ENCODE peak calls at places on chromosomes 3 and 15, in seven cellular contexts. N, T, U, A, R, L and J are unnamed samples.

GRCh38 chr3:380801-381200 is 184.2 kb downstream of the CHL1 start:
- DNase-seq in N (no peak), T (no peak), U (no peak), A (no peak), R (no peak), L (no peak), J (no peak)

GRCh38 chr3:184716652-184717607 is 5.1 kb upstream of the MAGEF1 start:
- DNase-seq in N (no peak), T (no peak), U (no peak), A (no peak), R (no peak), L (peak), J (no peak)

GRCh38 chr3:196645917-196646735 is 6.6 kb downstream of the NRROS start:
- DNase-seq in N (no peak), T (no peak), U (peak), A (no peak), R (no peak), L (no peak), J (no peak)

GRCh38 chr15:51735211-51735610 is 2.2 kb downstream of the LYSMD2 start:
- DNase-seq in N (no peak), T (no peak), U (no peak), A (no peak), R (no peak), L (no peak), J (no peak)

GRCh38 chr3:15538345-15538744 is 16.8 kb upstream of the COLQ start:
- DNase-seq in N (no peak), T (no peak), U (no peak), A (no peak), R (no peak), L (no peak), J (no peak)

GRCh38 chr3:107938128-107938527 is 152.7 kb downstream of the CD47 start:
- DNase-seq in N (no peak), T (no peak), U (no peak), A (no peak), R (no peak), L (peak), J (peak)

GRCh38 chr3:30112904-30113484 is 493.4 kb upstream of the TGFBR2 start:
- DNase-seq in N (no peak), T (peak), U (no peak), A (no peak), R (no peak), L (no peak), J (no peak)

GRCh38 chr15:88535607-88536313 is 10.7 kb downstream of the DET1 start:
- DNase-seq in N (no peak), T (no peak), U (no peak), A (no peak), R (no peak), L (no peak), J (no peak)

GRCh38 chr3:177733233-177733632 is 536.0 kb upstream of the TBL1XR1 start:
- DNase-seq in N (no peak), T (no peak), U (no peak), A (no peak), R (no peak), L (no peak), J (no peak)

GRCh38 chr3:147394168-147394941 is 12.0 kb downstream of the ZIC4 start:
- DNase-seq in N (no peak), T (no peak), U (no peak), A (no peak), R (no peak), L (peak), J (no peak)

GRCh38 chr15:32855942-32856341 is 138.1 kb downstream of the GREM1 start:
- DNase-seq in N (no peak), T (peak), U (no peak), A (no peak), R (no peak), L (peak), J (no peak)

GRCh38 chr3:71710906-71711494 is 14.2 kb downstream of the EIF4E3 start:
- DNase-seq in N (no peak), T (peak), U (no peak), A (peak), R (no peak), L (no peak), J (no peak)

GRCh38 chr3:69231929-69232437 is 109.6 kb upstream of the LMOD3 start:
- DNase-seq in N (no peak), T (no peak), U (no peak), A (no peak), R (no peak), L (no peak), J (no peak)

GRCh38 chr15:99565031-99565280 is 828 bp upstream of the MEF2A start:
- DNase-seq in N (no peak), T (no peak), U (no peak), A (no peak), R (no peak), L (peak), J (no peak)

GRCh38 chr3:188554404-188554803 is 400.4 kb downstream of the LPP start:
- DNase-seq in N (no peak), T (no peak), U (no peak), A (no peak), R (no peak), L (no peak), J (no peak)

DNA sequence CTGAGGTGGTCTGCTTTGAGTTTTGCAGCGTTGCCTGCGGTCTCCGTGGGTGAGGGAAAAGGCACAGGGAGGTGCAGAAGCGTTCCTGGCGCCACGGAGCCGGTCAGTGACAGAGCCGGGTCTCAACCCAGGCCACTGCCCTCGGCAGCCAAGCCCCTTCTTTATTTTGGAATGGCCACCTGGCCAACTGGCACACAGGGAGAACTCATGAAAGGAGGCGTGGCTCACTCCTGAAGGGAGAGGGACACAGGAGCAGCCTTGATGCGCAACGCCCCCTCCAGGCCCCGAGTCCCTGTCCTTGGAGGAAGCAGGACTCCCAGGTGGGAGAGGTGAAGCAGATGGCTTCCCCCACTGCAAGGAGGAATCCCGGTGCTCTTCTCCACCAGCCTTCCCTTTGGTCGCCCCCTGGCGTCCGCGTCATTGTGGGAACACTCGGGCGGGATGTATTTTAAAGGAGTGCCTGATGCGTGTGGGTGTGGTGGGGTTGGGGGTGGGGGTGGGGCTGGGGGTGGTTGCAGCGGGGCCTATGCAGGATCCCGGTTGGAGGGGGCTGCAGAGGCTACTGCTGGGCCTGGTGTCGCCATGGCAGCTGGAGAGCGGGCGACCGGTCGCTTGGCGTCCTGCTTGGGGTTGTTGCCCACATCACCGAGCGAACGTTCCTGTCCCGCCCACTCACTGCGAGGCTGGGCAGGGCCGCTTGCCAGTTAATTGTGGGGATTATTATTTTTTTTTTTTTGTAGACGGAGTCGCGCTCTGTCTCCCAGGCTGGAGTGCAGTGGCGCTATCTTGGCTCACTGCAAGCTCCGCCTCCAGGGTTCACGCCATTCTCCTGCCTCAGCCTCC is 32.6 kb downstream of the APBA2 start:
- DNase-seq in N (no peak), T (no peak), U (peak), A (no peak), R (no peak), L (peak), J (peak)
- TF ChIP-seq CTCF in N (no peak), T (no peak), U (no peak), A (no peak), R (peak), L (peak), J (peak)

DNA sequence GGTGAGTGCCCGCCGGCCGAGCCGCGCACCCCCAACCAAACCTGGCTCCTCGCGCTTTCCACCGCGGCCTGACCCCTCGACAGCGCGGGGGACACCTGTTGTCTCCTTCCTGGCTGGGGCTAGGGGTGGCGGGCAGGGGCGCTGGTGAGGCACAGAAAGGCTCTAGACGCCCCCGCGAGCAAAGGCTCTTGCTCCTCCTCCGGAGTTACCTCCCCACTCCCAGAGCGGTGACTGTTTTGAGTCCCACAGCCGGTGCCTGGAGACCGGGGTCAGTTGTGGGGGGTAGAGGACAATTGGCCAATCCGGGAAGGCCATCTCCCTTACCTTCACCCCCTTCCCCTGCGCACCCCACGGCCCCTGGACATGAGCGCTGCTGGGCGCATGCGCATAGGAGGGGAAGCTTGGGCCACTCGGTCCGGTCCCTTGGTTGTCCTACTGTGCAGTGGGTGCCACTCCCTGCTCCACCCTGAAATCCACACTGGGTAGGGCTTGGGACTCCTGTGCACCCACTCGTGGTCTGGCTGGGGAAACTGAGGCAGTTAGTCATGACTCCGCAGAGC is 554 bp downstream of the CHST13 start:
- DNase-seq in N (no peak), T (no peak), U (no peak), A (no peak), R (no peak), L (no peak), J (no peak)
- TF ChIP-seq CTCF in N (no peak), T (no peak), U (no peak), A (no peak), R (no peak), L (no peak), J (no peak)

GRCh38 chr3:33144433-33144832 is 30.6 kb downstream of the CRTAP start:
- DNase-seq in N (no peak), T (no peak), U (no peak), A (peak), R (peak), L (peak), J (no peak)
- TF ChIP-seq CTCF in N (no peak), T (peak), U (no peak), A (peak), R (peak), L (peak), J (peak)

GRCh38 chr3:46559030-46559704 is 6.9 kb downstream of the LRRC2 start:
- DNase-seq in N (no peak), T (no peak), U (no peak), A (no peak), R (no peak), L (no peak), J (no peak)

GRCh38 chr3:46561511-46561910 is 4.6 kb downstream of the LRRC2 start:
- DNase-seq in N (no peak), T (no peak), U (no peak), A (no peak), R (no peak), L (no peak), J (no peak)

GRCh38 chr3:46557814-46558183 is 8.3 kb downstream of the LRRC2 start:
- DNase-seq in N (no peak), T (no peak), U (no peak), A (no peak), R (no peak), L (no peak), J (no peak)

GRCh38 chr3:46561951-46562350 is 4.2 kb downstream of the LRRC2 start:
- DNase-seq in N (no peak), T (no peak), U (no peak), A (no peak), R (no peak), L (no peak), J (no peak)

GRCh38 chr3:46558184-46559029 is 7.7 kb downstream of the LRRC2 start:
- DNase-seq in N (peak), T (peak), U (peak), A (peak), R (peak), L (peak), J (no peak)
- TF ChIP-seq CTCF in N (peak), T (peak), U (peak), A (peak), R (peak), L (peak), J (no peak)

GRCh38 chr3:124823648-124824047 is 63.5 kb downstream of the ITGB5 start:
- DNase-seq in N (no peak), T (no peak), U (no peak), A (no peak), R (no peak), L (no peak), J (no peak)

GRCh38 chr3:124829175-124829818 is 57.9 kb downstream of the ITGB5 start:
- DNase-seq in N (peak), T (no peak), U (no peak), A (no peak), R (no peak), L (peak), J (peak)

GRCh38 chr3:124826703-124827102 is 60.5 kb downstream of the ITGB5 start:
- DNase-seq in N (no peak), T (no peak), U (no peak), A (no peak), R (no peak), L (peak), J (no peak)

GRCh38 chr3:124821356-124821755 is 65.8 kb downstream of the ITGB5 start:
- DNase-seq in N (no peak), T (no peak), U (no peak), A (no peak), R (no peak), L (no peak), J (no peak)

GRCh38 chr3:124824286-124824915 is 62.8 kb downstream of the ITGB5 start:
- DNase-seq in N (no peak), T (no peak), U (no peak), A (no peak), R (no peak), L (no peak), J (no peak)
- TF ChIP-seq CTCF in N (no peak), T (no peak), U (no peak), A (no peak), R (no peak), L (no peak), J (no peak)

DNA sequence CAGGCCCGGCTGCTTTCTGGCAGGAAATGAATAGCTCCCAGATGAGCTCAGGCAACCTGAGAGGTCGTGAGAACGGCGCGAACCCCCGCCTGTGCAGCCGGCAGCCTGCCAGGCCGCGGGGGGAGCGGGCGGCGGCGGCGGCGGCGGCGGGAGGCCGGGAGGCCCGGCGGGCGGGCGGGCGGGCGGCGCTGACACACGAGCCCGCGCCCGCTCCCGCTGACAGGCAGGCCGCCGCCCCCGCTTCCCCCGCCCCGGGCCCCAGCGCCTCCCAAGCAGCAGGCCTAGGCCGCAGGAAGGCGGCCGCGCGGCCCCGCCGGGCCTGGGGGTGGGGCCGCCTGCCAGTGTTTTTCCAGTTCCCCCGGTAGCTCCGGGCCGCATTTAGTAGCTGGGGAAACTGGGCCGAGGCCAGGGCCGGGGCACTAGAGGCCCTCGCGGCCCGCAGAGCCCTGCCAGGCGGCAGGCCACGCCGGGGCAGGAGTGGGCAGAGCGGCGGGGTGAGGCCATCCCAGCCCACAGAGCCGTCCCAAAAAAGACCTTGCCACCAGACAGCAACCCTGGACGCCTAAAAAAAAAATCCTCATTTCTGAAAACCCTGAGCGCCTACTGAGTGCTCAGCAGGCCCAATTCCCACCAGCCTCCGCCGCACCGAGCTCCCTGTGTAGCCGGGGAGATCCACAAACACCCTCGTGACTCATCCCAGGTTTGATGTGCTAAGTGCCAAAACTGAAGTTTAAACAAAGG is 5.6 kb downstream of the HES1 start:
- DNase-seq in N (peak), T (no peak), U (peak), A (peak), R (peak), L (peak), J (peak)
- TF ChIP-seq CTCF in N (no peak), T (no peak), U (no peak), A (no peak), R (no peak), L (no peak), J (no peak)

GRCh38 chr3:4748127-4748526 is 231.1 kb upstream of the BHLHE40 start:
- DNase-seq in N (no peak), T (no peak), U (no peak), A (no peak), R (no peak), L (no peak), J (no peak)
- TF ChIP-seq CTCF in N (no peak), T (no peak), U (no peak), A (no peak), R (no peak), L (no peak), J (no peak)

DNA sequence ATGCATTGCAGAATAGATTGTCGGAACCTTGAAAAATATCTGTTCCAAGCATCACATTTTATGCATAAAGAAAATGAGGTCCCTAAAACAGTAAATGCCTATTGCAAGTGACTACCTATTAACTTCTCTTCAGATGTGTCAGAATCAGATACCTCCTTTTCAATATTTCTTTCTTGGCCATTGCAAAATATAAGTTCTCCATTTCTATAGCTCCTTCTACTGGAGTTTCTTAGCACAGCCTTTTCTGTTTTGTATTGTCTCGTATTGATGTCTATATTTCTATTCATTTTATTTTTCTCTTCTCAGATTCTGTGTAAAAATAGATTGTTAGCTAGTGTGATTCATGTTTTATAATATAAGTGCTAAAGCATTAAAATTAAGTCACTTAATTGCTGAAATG is 63.4 kb downstream of the PPARG start:
- DNase-seq in N (no peak), T (no peak), U (no peak), A (no peak), R (no peak), L (no peak), J (no peak)
- TF ChIP-seq CTCF in N (no peak), T (no peak), U (no peak), A (no peak), R (no peak), L (no peak), J (no peak)

DNA sequence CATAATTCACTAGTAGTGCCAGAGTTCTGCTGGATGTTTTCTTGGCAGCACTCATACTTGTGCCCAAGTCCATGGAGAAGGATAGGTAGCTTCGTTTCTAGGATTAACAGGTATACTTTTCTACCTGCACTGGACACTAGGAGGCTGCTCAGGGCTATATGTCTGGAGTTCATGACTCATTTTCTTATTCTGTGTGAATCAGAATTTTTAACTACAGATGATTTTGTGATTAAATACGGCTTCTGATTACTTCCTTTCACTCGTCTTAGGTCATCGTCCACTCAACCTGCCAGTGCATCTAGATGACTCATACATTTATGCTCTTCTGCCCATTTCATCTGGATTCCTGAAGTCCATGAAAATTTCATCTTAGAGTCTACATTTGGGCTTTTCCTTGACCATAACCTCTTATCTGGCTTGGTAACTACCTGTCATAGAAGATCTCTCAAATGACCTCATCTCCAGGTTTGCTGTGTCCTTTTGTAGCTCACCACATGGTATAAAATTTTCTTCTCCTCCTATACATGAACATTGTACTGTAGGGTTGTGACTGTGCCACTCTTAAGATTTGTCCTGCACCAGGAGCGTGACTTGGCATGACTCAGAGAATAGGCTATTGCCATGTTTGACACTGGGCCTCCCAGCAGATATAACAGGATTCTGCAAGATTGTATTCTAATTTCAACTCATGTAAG is 66.7 kb upstream of the GCSAM start:
- DNase-seq in N (no peak), T (peak), U (no peak), A (no peak), R (no peak), L (no peak), J (no peak)
- TF ChIP-seq CTCF in N (no peak), T (no peak), U (no peak), A (no peak), R (no peak), L (peak), J (no peak)